ENCODE peak calls at places on chromosomes 1 and 21, in seven cellular contexts. One of them, this sample, is unnamed.

GRCh38 chr1:110097507-110098221 is 14.6 kb upstream of the UBL4B start:
- DNase-seq in stomach: no peak
- DNase-seq in lower lobe of right lung: no peak
- DNase-seq in GM12865: no peak
- DNase-seq in choroid plexus epithelial cell: no peak
- DNase-seq in astrocyte: no peak
- DNase-seq in heart right ventricle: no peak
- DNase-seq in this sample: no peak

GRCh38 chr1:229624521-229624905 is 1.4 kb downstream of the TAF5L start:
- DNase-seq in choroid plexus epithelial cell: no peak
- DNase-seq in lower lobe of right lung: no peak
- DNase-seq in astrocyte: no peak
- DNase-seq in stomach: no peak
- DNase-seq in GM12865: no peak
- DNase-seq in heart right ventricle: no peak
- DNase-seq in this sample: no peak

GRCh38 chr1:89608627-89609338 is 24.1 kb upstream of the LRRC8C start:
- DNase-seq in lower lobe of right lung: no peak
- DNase-seq in heart right ventricle: no peak
- DNase-seq in astrocyte: no peak
- DNase-seq in stomach: no peak
- DNase-seq in choroid plexus epithelial cell: no peak
- DNase-seq in GM12865: no peak
- DNase-seq in this sample: no peak

GRCh38 chr21:30083120-30083945 is 83.3 kb downstream of the CLDN17 start:
- DNase-seq in GM12865: no peak
- DNase-seq in astrocyte: no peak
- DNase-seq in stomach: no peak
- DNase-seq in lower lobe of right lung: no peak
- DNase-seq in heart right ventricle: no peak
- DNase-seq in choroid plexus epithelial cell: no peak
- DNase-seq in this sample: no peak

GRCh38 chr1:196433000-196433399 is 175.2 kb downstream of the KCNT2 start:
- DNase-seq in heart right ventricle: no peak
- DNase-seq in choroid plexus epithelial cell: no peak
- DNase-seq in astrocyte: no peak
- DNase-seq in stomach: no peak
- DNase-seq in GM12865: no peak
- DNase-seq in lower lobe of right lung: no peak
- DNase-seq in this sample: no peak

GRCh38 chr21:45363921-45364463 is 41.0 kb upstream of the COL18A1 start:
- DNase-seq in GM12865: peak
- DNase-seq in choroid plexus epithelial cell: peak
- DNase-seq in stomach: peak
- DNase-seq in astrocyte: peak
- DNase-seq in heart right ventricle: peak
- DNase-seq in lower lobe of right lung: peak
- DNase-seq in this sample: peak

GRCh38 chr1:28160677-28161328 is 15.7 kb downstream of the PTAFR start:
- DNase-seq in astrocyte: peak
- DNase-seq in choroid plexus epithelial cell: peak
- DNase-seq in GM12865: no peak
- DNase-seq in stomach: no peak
- DNase-seq in heart right ventricle: no peak
- DNase-seq in lower lobe of right lung: peak
- DNase-seq in this sample: peak

GRCh38 chr1:78649628-78650027 is at the start of gene IFI44:
- DNase-seq in heart right ventricle: peak
- DNase-seq in lower lobe of right lung: peak
- DNase-seq in GM12865: peak
- DNase-seq in stomach: peak
- DNase-seq in choroid plexus epithelial cell: peak
- DNase-seq in astrocyte: peak
- DNase-seq in this sample: peak

DNA sequence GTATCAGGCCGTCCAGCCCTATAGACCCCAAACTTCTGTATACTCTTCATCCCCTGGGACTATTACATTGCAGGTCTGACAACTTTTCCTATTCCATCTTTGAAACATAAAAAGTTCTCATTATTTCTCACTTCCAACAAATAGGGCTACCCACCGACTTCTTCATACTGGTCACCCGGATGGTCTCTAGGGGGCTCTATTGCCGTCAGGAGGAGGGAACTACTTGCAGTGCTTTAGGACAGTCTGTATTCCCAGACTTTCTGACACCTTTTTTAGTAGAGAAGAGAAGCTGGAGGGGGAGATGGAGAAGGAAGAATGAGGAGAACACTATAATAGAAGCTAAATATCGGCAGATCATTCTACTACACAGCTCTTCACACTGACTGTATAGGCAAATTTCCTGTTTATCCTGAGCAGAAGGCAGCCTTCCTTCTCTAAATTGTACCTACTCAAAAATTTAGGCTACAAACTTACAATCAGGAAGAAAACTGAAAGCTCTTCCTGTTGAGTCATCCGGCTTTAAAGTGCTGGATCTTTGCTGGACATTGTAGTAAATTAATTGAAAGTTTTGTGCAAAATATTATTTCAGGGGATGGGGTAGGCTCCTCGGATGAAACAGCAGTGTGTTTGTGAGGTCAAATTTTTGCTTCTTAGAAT is 54.6 kb downstream of the CDC7 start:
- DNase-seq in heart right ventricle: no peak
- DNase-seq in lower lobe of right lung: no peak
- DNase-seq in stomach: no peak
- DNase-seq in choroid plexus epithelial cell: peak
- DNase-seq in GM12865: no peak
- DNase-seq in astrocyte: peak
- DNase-seq in this sample: no peak
- TF ChIP-seq CTCF in heart right ventricle: no peak
- TF ChIP-seq CTCF in lower lobe of right lung: peak
- TF ChIP-seq CTCF in stomach: no peak
- TF ChIP-seq CTCF in choroid plexus epithelial cell: peak
- TF ChIP-seq CTCF in GM12865: no peak
- TF ChIP-seq CTCF in astrocyte: no peak
- TF ChIP-seq CTCF in this sample: peak

GRCh38 chr1:225441314-225442119 is 13.7 kb upstream of the LBR start:
- DNase-seq in lower lobe of right lung: no peak
- DNase-seq in astrocyte: no peak
- DNase-seq in GM12865: peak
- DNase-seq in stomach: no peak
- DNase-seq in choroid plexus epithelial cell: peak
- DNase-seq in heart right ventricle: no peak
- DNase-seq in this sample: no peak
- H3K4me3 ChIP-seq in lower lobe of right lung: no peak
- H3K4me3 ChIP-seq in astrocyte: no peak
- H3K4me3 ChIP-seq in GM12865: no peak
- H3K4me3 ChIP-seq in stomach: no peak
- H3K4me3 ChIP-seq in choroid plexus epithelial cell: no peak
- H3K4me3 ChIP-seq in heart right ventricle: no peak
- H3K4me3 ChIP-seq in this sample: no peak

GRCh38 chr1:220879509-220880366 is 495 bp downstream of the HLX start:
- DNase-seq in heart right ventricle: peak
- DNase-seq in stomach: peak
- DNase-seq in astrocyte: peak
- DNase-seq in choroid plexus epithelial cell: peak
- DNase-seq in lower lobe of right lung: peak
- DNase-seq in GM12865: peak
- DNase-seq in this sample: no peak
- TF ChIP-seq CTCF in heart right ventricle: no peak
- TF ChIP-seq CTCF in stomach: no peak
- TF ChIP-seq CTCF in astrocyte: no peak
- TF ChIP-seq CTCF in choroid plexus epithelial cell: no peak
- TF ChIP-seq CTCF in lower lobe of right lung: no peak
- TF ChIP-seq CTCF in GM12865: no peak
- TF ChIP-seq CTCF in this sample: peak

GRCh38 chr1:203331224-203331623 is 19.7 kb downstream of the FMOD start:
- DNase-seq in astrocyte: no peak
- DNase-seq in lower lobe of right lung: no peak
- DNase-seq in heart right ventricle: no peak
- DNase-seq in choroid plexus epithelial cell: no peak
- DNase-seq in stomach: no peak
- DNase-seq in GM12865: no peak
- DNase-seq in this sample: no peak

GRCh38 chr1:203325418-203326091 is 20.2 kb downstream of the BTG2 start:
- DNase-seq in GM12865: peak
- DNase-seq in lower lobe of right lung: peak
- DNase-seq in astrocyte: no peak
- DNase-seq in stomach: peak
- DNase-seq in choroid plexus epithelial cell: no peak
- DNase-seq in heart right ventricle: peak
- DNase-seq in this sample: no peak

GRCh38 chr1:203327684-203328457 is 22.6 kb downstream of the BTG2 start:
- DNase-seq in heart right ventricle: peak
- DNase-seq in stomach: peak
- DNase-seq in choroid plexus epithelial cell: peak
- DNase-seq in GM12865: no peak
- DNase-seq in astrocyte: peak
- DNase-seq in lower lobe of right lung: no peak
- DNase-seq in this sample: no peak

GRCh38 chr1:203326830-203327683 is 21.7 kb downstream of the BTG2 start:
- DNase-seq in astrocyte: peak
- DNase-seq in choroid plexus epithelial cell: peak
- DNase-seq in GM12865: peak
- DNase-seq in stomach: peak
- DNase-seq in lower lobe of right lung: peak
- DNase-seq in heart right ventricle: peak
- DNase-seq in this sample: no peak

DNA sequence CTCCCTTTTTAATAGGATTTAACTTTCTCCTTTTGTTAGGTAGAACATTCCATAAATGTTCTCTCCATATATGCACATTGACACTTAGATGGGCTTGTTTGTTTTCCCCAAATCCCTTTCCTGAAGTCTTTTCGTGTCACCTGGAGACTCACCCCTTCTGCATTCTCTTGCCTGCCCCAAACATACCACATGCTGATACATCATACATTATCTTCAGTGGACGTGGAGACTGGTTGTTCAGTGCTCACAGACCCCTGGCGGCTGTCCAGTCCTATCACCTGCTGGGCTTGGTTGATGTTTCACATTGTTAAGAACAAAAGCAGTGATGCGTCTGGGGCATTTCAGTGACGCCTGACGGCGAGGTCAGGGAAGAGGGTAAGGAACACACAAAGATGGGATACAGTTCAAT is 22.2 kb downstream of the FMOD start:
- DNase-seq in lower lobe of right lung: no peak
- DNase-seq in GM12865: no peak
- DNase-seq in stomach: peak
- DNase-seq in choroid plexus epithelial cell: peak
- DNase-seq in heart right ventricle: no peak
- DNase-seq in astrocyte: peak
- DNase-seq in this sample: no peak
- H3K4me3 ChIP-seq in lower lobe of right lung: no peak
- H3K4me3 ChIP-seq in GM12865: no peak
- H3K4me3 ChIP-seq in stomach: no peak
- H3K4me3 ChIP-seq in choroid plexus epithelial cell: no peak
- H3K4me3 ChIP-seq in heart right ventricle: no peak
- H3K4me3 ChIP-seq in astrocyte: no peak
- H3K4me3 ChIP-seq in this sample: no peak

GRCh38 chr1:116420417-116421200 is 47.6 kb downstream of the ATP1A1 start:
- DNase-seq in heart right ventricle: no peak
- DNase-seq in stomach: no peak
- DNase-seq in astrocyte: no peak
- DNase-seq in choroid plexus epithelial cell: no peak
- DNase-seq in lower lobe of right lung: no peak
- DNase-seq in GM12865: no peak
- DNase-seq in this sample: no peak

GRCh38 chr1:116417678-116418077 is 44.6 kb downstream of the ATP1A1 start:
- DNase-seq in heart right ventricle: no peak
- DNase-seq in stomach: no peak
- DNase-seq in lower lobe of right lung: no peak
- DNase-seq in GM12865: no peak
- DNase-seq in choroid plexus epithelial cell: no peak
- DNase-seq in astrocyte: no peak
- DNase-seq in this sample: no peak

GRCh38 chr1:116415699-116416533 is 42.9 kb downstream of the ATP1A1 start:
- DNase-seq in heart right ventricle: peak
- DNase-seq in GM12865: no peak
- DNase-seq in astrocyte: no peak
- DNase-seq in stomach: no peak
- DNase-seq in choroid plexus epithelial cell: peak
- DNase-seq in lower lobe of right lung: no peak
- DNase-seq in this sample: no peak

GRCh38 chr1:116416854-116417513 is 43.9 kb downstream of the ATP1A1 start:
- DNase-seq in astrocyte: no peak
- DNase-seq in GM12865: no peak
- DNase-seq in stomach: no peak
- DNase-seq in choroid plexus epithelial cell: no peak
- DNase-seq in heart right ventricle: no peak
- DNase-seq in lower lobe of right lung: no peak
- DNase-seq in this sample: no peak

DNA sequence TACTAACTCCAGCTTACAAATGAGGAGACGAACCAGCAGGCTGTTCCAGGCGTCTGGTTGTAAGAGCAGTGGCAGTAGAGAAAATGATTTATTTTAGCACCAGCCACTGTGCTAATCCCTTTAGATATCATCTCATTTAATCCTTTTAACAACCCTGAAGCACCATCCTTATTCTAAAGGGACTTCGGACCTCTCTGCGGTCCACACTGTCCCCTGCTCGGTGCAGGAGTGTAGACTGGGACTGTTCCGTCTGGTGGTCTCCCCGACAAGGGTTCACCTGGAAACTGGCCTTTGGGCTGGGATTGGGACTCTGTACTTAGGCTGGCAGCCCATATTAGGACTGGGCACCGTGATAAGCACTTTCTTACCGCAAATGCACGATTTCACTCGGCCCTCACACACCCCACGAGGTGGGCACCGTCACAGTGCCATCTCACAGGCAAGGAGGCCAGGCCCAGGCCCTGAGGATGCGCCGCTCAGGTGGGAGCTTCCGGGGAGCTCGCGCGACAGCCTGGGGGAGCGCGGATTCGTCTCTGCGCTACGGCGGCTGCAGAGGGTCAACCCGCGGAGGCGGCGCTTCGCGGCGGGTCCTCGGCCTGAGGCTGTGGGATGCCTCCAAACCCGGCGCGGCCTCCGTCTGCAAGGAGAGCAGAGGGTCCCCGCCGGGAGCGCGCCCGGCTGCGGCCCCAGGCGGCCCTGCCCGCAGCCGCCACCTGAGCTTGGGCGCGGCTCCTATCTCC is 45.2 kb downstream of the ATP1A1 start:
- DNase-seq in stomach: peak
- DNase-seq in astrocyte: peak
- DNase-seq in choroid plexus epithelial cell: peak
- DNase-seq in lower lobe of right lung: peak
- DNase-seq in heart right ventricle: peak
- DNase-seq in GM12865: peak
- DNase-seq in this sample: no peak
- TF ChIP-seq CTCF in stomach: no peak
- TF ChIP-seq CTCF in astrocyte: no peak
- TF ChIP-seq CTCF in choroid plexus epithelial cell: no peak
- TF ChIP-seq CTCF in lower lobe of right lung: no peak
- TF ChIP-seq CTCF in heart right ventricle: no peak
- TF ChIP-seq CTCF in GM12865: no peak
- TF ChIP-seq CTCF in this sample: no peak

GRCh38 chr1:29271724-29272123 is 35.4 kb downstream of the PTPRU start:
- DNase-seq in choroid plexus epithelial cell: peak
- DNase-seq in stomach: peak
- DNase-seq in astrocyte: peak
- DNase-seq in lower lobe of right lung: peak
- DNase-seq in heart right ventricle: peak
- DNase-seq in GM12865: no peak
- DNase-seq in this sample: no peak
- H3K4me3 ChIP-seq in choroid plexus epithelial cell: no peak
- H3K4me3 ChIP-seq in stomach: no peak
- H3K4me3 ChIP-seq in astrocyte: no peak
- H3K4me3 ChIP-seq in lower lobe of right lung: no peak
- H3K4me3 ChIP-seq in heart right ventricle: no peak
- H3K4me3 ChIP-seq in GM12865: no peak
- H3K4me3 ChIP-seq in this sample: peak

GRCh38 chr1:218347316-218347712 is 2.2 kb downstream of the TGFB2 start:
- DNase-seq in GM12865: no peak
- DNase-seq in heart right ventricle: no peak
- DNase-seq in astrocyte: peak
- DNase-seq in lower lobe of right lung: no peak
- DNase-seq in choroid plexus epithelial cell: peak
- DNase-seq in stomach: no peak
- DNase-seq in this sample: no peak
- TF ChIP-seq CTCF in GM12865: no peak
- TF ChIP-seq CTCF in heart right ventricle: peak
- TF ChIP-seq CTCF in astrocyte: no peak
- TF ChIP-seq CTCF in lower lobe of right lung: no peak
- TF ChIP-seq CTCF in choroid plexus epithelial cell: peak
- TF ChIP-seq CTCF in stomach: no peak
- TF ChIP-seq CTCF in this sample: no peak